ENCODE peak calls at places on chromosomes 11 and 22, in five cellular contexts. One of them, this sample, is unnamed.
A peak's percentile ranks its signal among the peaks of the same experiment; 100 is the strongest.

GRCh38 chr11:34065505-34066203 is 14.1 kb downstream of the CAPRIN1 start:
- DNase-seq in dorsolateral prefrontal cortex: no peak
- DNase-seq in AG09309: no peak
- DNase-seq in cardiac fibroblast: peak; percentile 33
- DNase-seq in fibroblast of lung: peak; percentile 41
- DNase-seq in this sample: no peak

GRCh38 chr22:36644333-36644757 is 59.2 kb downstream of the CACNG2 start:
- DNase-seq in dorsolateral prefrontal cortex: no peak
- DNase-seq in AG09309: peak; percentile 77
- DNase-seq in cardiac fibroblast: peak; percentile 97
- DNase-seq in fibroblast of lung: peak; percentile 92
- DNase-seq in this sample: peak; percentile 96

GRCh38 chr22:29748248-29748893 is 18.4 kb downstream of the ZMAT5 start:
- DNase-seq in dorsolateral prefrontal cortex: no peak
- DNase-seq in AG09309: no peak
- DNase-seq in cardiac fibroblast: no peak
- DNase-seq in fibroblast of lung: no peak
- DNase-seq in this sample: no peak

GRCh38 chr11:45371251-45371749 is 85.2 kb upstream of the SYT13 start:
- DNase-seq in dorsolateral prefrontal cortex: peak; percentile 83
- DNase-seq in AG09309: peak; percentile 18
- DNase-seq in cardiac fibroblast: peak; percentile 71
- DNase-seq in fibroblast of lung: peak; percentile 61
- DNase-seq in this sample: peak; percentile 74

GRCh38 chr11:62555464-62556092 is 9.0 kb upstream of the AHNAK start:
- DNase-seq in dorsolateral prefrontal cortex: no peak
- DNase-seq in AG09309: no peak
- DNase-seq in cardiac fibroblast: peak; percentile 35
- DNase-seq in fibroblast of lung: peak; percentile 76
- DNase-seq in this sample: no peak

GRCh38 chr11:88301478-88302140 is 35.9 kb downstream of the CTSC start:
- DNase-seq in dorsolateral prefrontal cortex: no peak
- DNase-seq in AG09309: peak; percentile 66
- DNase-seq in cardiac fibroblast: no peak
- DNase-seq in fibroblast of lung: no peak
- DNase-seq in this sample: no peak

GRCh38 chr22:49564054-49564453 is 263.6 kb downstream of the BRD1 start:
- DNase-seq in dorsolateral prefrontal cortex: no peak
- DNase-seq in AG09309: no peak
- DNase-seq in cardiac fibroblast: no peak
- DNase-seq in fibroblast of lung: no peak
- DNase-seq in this sample: no peak

GRCh38 chr22:19271856-19272535 is 19.5 kb downstream of the CLTCL1 start:
- DNase-seq in dorsolateral prefrontal cortex: no peak
- DNase-seq in AG09309: no peak
- DNase-seq in cardiac fibroblast: peak; percentile 58
- DNase-seq in fibroblast of lung: no peak
- DNase-seq in this sample: no peak

GRCh38 chr11:69674886-69675714 is at the start of gene LTO1:
- DNase-seq in dorsolateral prefrontal cortex: peak; percentile 94
- DNase-seq in AG09309: peak; percentile 66
- DNase-seq in cardiac fibroblast: peak; percentile 97
- DNase-seq in fibroblast of lung: peak; percentile 97
- DNase-seq in this sample: peak; percentile 96

GRCh38 chr22:31099386-31099785 is 8.0 kb downstream of the SELENOM start:
- DNase-seq in dorsolateral prefrontal cortex: no peak
- DNase-seq in AG09309: no peak
- DNase-seq in cardiac fibroblast: no peak
- DNase-seq in fibroblast of lung: peak; percentile 48
- DNase-seq in this sample: no peak

GRCh38 chr11:85965202-85965601 is 103.7 kb downstream of the PICALM start:
- DNase-seq in dorsolateral prefrontal cortex: no peak
- DNase-seq in AG09309: no peak
- DNase-seq in cardiac fibroblast: peak; percentile 89
- DNase-seq in fibroblast of lung: peak; percentile 43
- DNase-seq in this sample: no peak

GRCh38 chr11:11788067-11788710 is 53.6 kb upstream of the USP47 start:
- DNase-seq in dorsolateral prefrontal cortex: no peak
- DNase-seq in AG09309: no peak
- DNase-seq in cardiac fibroblast: no peak
- DNase-seq in fibroblast of lung: no peak
- DNase-seq in this sample: no peak
- TF ChIP-seq CTCF in dorsolateral prefrontal cortex: no peak
- TF ChIP-seq CTCF in AG09309: no peak
- TF ChIP-seq CTCF in cardiac fibroblast: no peak
- TF ChIP-seq CTCF in fibroblast of lung: no peak
- TF ChIP-seq CTCF in this sample: no peak

GRCh38 chr11:614091-614582 is 1.6 kb downstream of the IRF7 start:
- DNase-seq in dorsolateral prefrontal cortex: no peak
- DNase-seq in AG09309: no peak
- DNase-seq in cardiac fibroblast: no peak
- DNase-seq in fibroblast of lung: no peak
- DNase-seq in this sample: no peak
- H3K4me3 ChIP-seq in dorsolateral prefrontal cortex: peak overlapping the region; percentile 71
- H3K4me3 ChIP-seq in AG09309: no peak overlapping the region
- H3K4me3 ChIP-seq in cardiac fibroblast: no peak overlapping the region
- H3K4me3 ChIP-seq in fibroblast of lung: no peak overlapping the region
- H3K4me3 ChIP-seq in this sample: no peak overlapping the region

DNA sequence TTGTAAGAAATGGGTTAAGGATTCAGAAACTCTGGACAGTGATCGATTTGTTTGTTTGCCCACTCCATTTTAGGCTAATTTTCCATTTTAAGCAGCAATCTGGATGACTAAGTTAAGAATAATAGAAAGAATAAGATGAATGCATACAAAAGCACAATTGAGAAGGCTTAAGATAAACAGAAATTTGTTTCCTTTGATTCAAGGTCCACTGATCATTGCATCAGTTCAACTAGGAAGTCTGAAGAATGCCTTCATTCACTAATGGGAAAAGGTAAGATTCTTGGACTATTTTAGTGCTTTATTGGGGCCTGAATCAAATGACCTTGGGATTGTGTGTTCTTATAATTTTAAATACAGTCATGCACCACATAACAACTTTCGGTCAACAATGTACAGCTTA is 140.8 kb downstream of the CADM1 start:
- DNase-seq in dorsolateral prefrontal cortex: no peak
- DNase-seq in AG09309: no peak
- DNase-seq in cardiac fibroblast: no peak
- DNase-seq in fibroblast of lung: no peak
- DNase-seq in this sample: no peak
- TF ChIP-seq CTCF in dorsolateral prefrontal cortex: no peak
- TF ChIP-seq CTCF in AG09309: no peak
- TF ChIP-seq CTCF in cardiac fibroblast: no peak
- TF ChIP-seq CTCF in fibroblast of lung: no peak
- TF ChIP-seq CTCF in this sample: no peak

GRCh38 chr11:77175869-77176539 is 48.0 kb downstream of the MYO7A start:
- DNase-seq in dorsolateral prefrontal cortex: no peak
- DNase-seq in AG09309: no peak
- DNase-seq in cardiac fibroblast: no peak
- DNase-seq in fibroblast of lung: no peak
- DNase-seq in this sample: no peak
- H3K4me3 ChIP-seq in dorsolateral prefrontal cortex: peak overlapping the region; percentile 37
- H3K4me3 ChIP-seq in AG09309: no peak overlapping the region
- H3K4me3 ChIP-seq in cardiac fibroblast: no peak overlapping the region
- H3K4me3 ChIP-seq in fibroblast of lung: no peak overlapping the region
- H3K4me3 ChIP-seq in this sample: no peak overlapping the region